ENCODE peak calls at places on chromosome 21, in six cellular contexts. H is SHP77, F is OCI-LY7, S is AG20443, J is NCI-H510A treated with DMSO at 0.1 percent for 48 hours, P is osteoblast. U is an unnamed sample.
A peak's percentile ranks its signal among the peaks of the same experiment; 100 is the strongest.

GRCh38 chr21:42384184-42384583 is 11.7 kb downstream of the TMPRSS3 start:
- DNase-seq in P (no peak), J (no peak), H (no peak), S (no peak), F (no peak), U (no peak)

GRCh38 chr21:46088189-46088588 is 9.7 kb upstream of the COL6A2 start:
- DNase-seq in S (no peak), P (no peak), F (no peak), H (no peak), J (no peak), U (no peak)

GRCh38 chr21:46362946-46363345 is 39.0 kb downstream of the PCNT start:
- DNase-seq in P (peak; percentile 9), F (no peak), J (no peak), H (no peak), S (no peak), U (no peak)

GRCh38 chr21:16870116-16870515 is 642.7 kb upstream of the CXADR start:
- DNase-seq in F (no peak), J (no peak), P (no peak), S (peak; percentile 5), H (no peak), U (peak; percentile 41)

GRCh38 chr21:31543191-31543590 is 116.3 kb upstream of the SOD1 start:
- DNase-seq in P (no peak), F (no peak), S (no peak), J (no peak), H (no peak), U (no peak)

GRCh38 chr21:46457801-46458314 is 833 bp upstream of the DIP2A start:
- DNase-seq in F (peak; percentile 57), J (no peak), S (peak; percentile 44), P (no peak), H (peak; percentile 20), U (peak; percentile 61)

GRCh38 chr21:30434033-30434631 is 4.1 kb downstream of the KRTAP13-4 start:
- DNase-seq in J (peak; percentile 7), P (peak; percentile 14), S (peak; percentile 6), F (peak; percentile 23), H (peak; percentile 36), U (peak; percentile 53)

GRCh38 chr21:28537371-28538079 is 455.2 kb downstream of the LTN1 start:
- DNase-seq in F (no peak), S (peak; percentile 45), J (no peak), P (no peak), H (no peak), U (no peak)

GRCh38 chr21:24395320-24395933 is 1211.9 kb downstream of the MRPL39 start:
- DNase-seq in H (no peak), F (no peak), J (no peak), S (no peak), P (no peak), U (no peak)

GRCh38 chr21:26810266-26810665 is 34.9 kb downstream of the ADAMTS1 start:
- DNase-seq in J (no peak), F (no peak), S (no peak), H (no peak), P (no peak), U (no peak)

GRCh38 chr21:41290106-41290799 is 26.3 kb upstream of the FAM3B start:
- DNase-seq in H (no peak), S (no peak), P (peak; percentile 53), J (no peak), F (no peak), U (no peak)

GRCh38 chr21:15152591-15152990 is 87.8 kb upstream of the NRIP1 start:
- DNase-seq in H (no peak), S (no peak), F (no peak), J (no peak), P (no peak), U (no peak)

GRCh38 chr21:45859041-45859761 is 122.4 kb upstream of the COL6A1 start:
- DNase-seq in P (no peak), H (no peak), F (no peak), J (no peak), S (no peak), U (no peak)

GRCh38 chr21:36547464-36547863 is 67.5 kb upstream of the CLDN14 start:
- DNase-seq in S (no peak), P (no peak), J (no peak), F (no peak), H (no peak), U (no peak)

GRCh38 chr21:38289697-38290096 is 32.9 kb downstream of the KCNJ15 start:
- DNase-seq in P (peak; percentile 90), J (no peak), F (no peak), H (no peak), S (peak; percentile 90), U (no peak)

GRCh38 chr21:44463716-44464115 is 8.4 kb downstream of the LRRC3 start:
- DNase-seq in H (no peak), S (no peak), P (peak; percentile 30), J (no peak), F (no peak), U (peak; percentile 42)

GRCh38 chr21:18354947-18355346 is 48.6 kb downstream of the TMPRSS15 start:
- DNase-seq in F (no peak), H (no peak), P (no peak), S (no peak), J (no peak), U (no peak)

GRCh38 chr21:44432841-44433790 is 22.2 kb upstream of the LRRC3 start:
- DNase-seq in H (no peak), P (peak; percentile 54), F (no peak), S (no peak), J (no peak), U (no peak)

GRCh38 chr21:46160563-46161179 is 5.3 kb upstream of the FTCD start:
- DNase-seq in H (no peak), P (peak; percentile 77), S (no peak), J (no peak), F (no peak), U (peak; percentile 43)

GRCh38 chr21:34606051-34606450 is 8.9 kb downstream of the RCAN1 start:
- DNase-seq in P (no peak), F (no peak), H (no peak), S (no peak), J (no peak), U (no peak)

U was measured in cardiac muscle cell.